ENCODE peak calls at places on chromosomes 7 and 10, in four cellular contexts. O is hepatocyte, W is sigmoid colon, H is body of pancreas. M is an unnamed sample.

GRCh38 chr7:117009705-117010361 is 56.5 kb downstream of the ST7 start:
- DNase-seq in O (no peak), W (no peak), H (no peak), M (no peak)

GRCh38 chr7:43058271-43059066 is 54.0 kb upstream of the HECW1 start:
- DNase-seq in O (no peak), W (no peak), H (no peak), M (no peak)

GRCh38 chr7:66739953-66740301 is 606 bp upstream of the RABGEF1 start:
- DNase-seq in O (no peak), W (no peak), H (peak), M (peak)

GRCh38 chr7:108057951-108058391 is 55.0 kb upstream of the LAMB1 start:
- DNase-seq in O (no peak), W (no peak), H (no peak), M (no peak)

GRCh38 chr10:63887026-63887589 is 365.9 kb downstream of the REEP3 start:
- DNase-seq in O (no peak), W (no peak), H (peak), M (no peak)

GRCh38 chr7:136086712-136087111 is 109.6 kb upstream of the MTPN start:
- DNase-seq in O (peak), W (peak), H (peak), M (peak)

GRCh38 chr7:32611700-32612099 is 116.4 kb downstream of the AVL9 start:
- DNase-seq in O (no peak), W (no peak), H (no peak), M (no peak)

GRCh38 chr7:73428697-73429005 is 4.9 kb upstream of the FZD9 start:
- DNase-seq in O (no peak), W (no peak), H (no peak), M (no peak)

GRCh38 chr10:71191459-71192113 is 20.8 kb upstream of the UNC5B start:
- DNase-seq in O (no peak), W (no peak), H (no peak), M (no peak)

GRCh38 chr7:132548489-132549078 is 27.7 kb downstream of the PLXNA4 start:
- DNase-seq in O (no peak), W (no peak), H (no peak), M (peak)

GRCh38 chr10:30371954-30372353 is 22.9 kb upstream of the MTPAP start:
- DNase-seq in O (no peak), W (no peak), H (no peak), M (no peak)

GRCh38 chr7:73827568-73828106 is 3.2 kb upstream of the CLDN4 start:
- DNase-seq in O (peak), W (no peak), H (peak), M (no peak)

GRCh38 chr10:34954142-34954541 is 136.0 kb downstream of the CUL2 start:
- DNase-seq in O (peak), W (no peak), H (peak), M (no peak)

GRCh38 chr10:13299437-13300287 is at the start of gene PHYH:
- DNase-seq in O (peak), W (peak), H (peak), M (peak)

GRCh38 chr10:6530211-6530840 is 49.8 kb downstream of the PRKCQ start:
- DNase-seq in O (no peak), W (no peak), H (peak), M (no peak)

GRCh38 chr7:151254851-151255250 is 6.4 kb upstream of the SMARCD3 start:
- DNase-seq in O (no peak), W (peak), H (no peak), M (no peak)

GRCh38 chr10:58743466-58744115 is 230.9 kb downstream of the BICC1 start:
- DNase-seq in O (peak), W (no peak), H (no peak), M (peak)

GRCh38 chr7:106070567-106071254 is 41.4 kb downstream of the SYPL1 start:
- DNase-seq in O (no peak), W (no peak), H (no peak), M (no peak)

GRCh38 chr7:130872756-130873448 is 138.9 kb upstream of the KLF14 start:
- DNase-seq in O (no peak), W (no peak), H (no peak), M (no peak)

GRCh38 chr7:128938524-128939074 is 872 bp downstream of the IRF5 start:
- DNase-seq in O (no peak), W (peak), H (no peak), M (no peak)

GRCh38 chr7:87413951-87414381 is 61.5 kb downstream of the ABCB4 start:
- DNase-seq in O (peak), W (no peak), H (no peak), M (no peak)

GRCh38 chr7:123771256-123771655 is 22.5 kb upstream of the WASL start:
- DNase-seq in O (no peak), W (no peak), H (no peak), M (no peak)

GRCh38 chr7:3065724-3066143 is 22.1 kb upstream of the CARD11 start:
- DNase-seq in O (peak), W (no peak), H (peak), M (peak)

GRCh38 chr7:44720301-44720700 is 28.3 kb upstream of the ZMIZ2 start:
- DNase-seq in O (no peak), W (no peak), H (no peak), M (no peak)

GRCh38 chr7:158946771-158947170 is 90.4 kb downstream of the DYNC2I1 start:
- DNase-seq in O (no peak), W (no peak), H (no peak), M (no peak)

GRCh38 chr10:93495654-93496321 is 624 bp upstream of the CEP55 start:
- DNase-seq in O (peak), W (no peak), H (peak), M (no peak)

GRCh38 chr10:1638889-1639418 is 98.4 kb downstream of the ADARB2 start:
- DNase-seq in O (no peak), W (no peak), H (peak), M (no peak)

GRCh38 chr7:102814025-102814471 is 65.2 kb downstream of the FAM185A start:
- DNase-seq in O (no peak), W (no peak), H (no peak), M (peak)

GRCh38 chr10:24958701-24959392 is 6.4 kb upstream of the PRTFDC1 start:
- DNase-seq in O (no peak), W (peak), H (no peak), M (peak)

GRCh38 chr7:140022582-140023211 is 40.1 kb downstream of the PARP12 start:
- DNase-seq in O (no peak), W (no peak), H (peak), M (peak)

GRCh38 chr7:92824901-92825480 is 11.4 kb downstream of the CDK6 start:
- DNase-seq in O (no peak), W (no peak), H (no peak), M (no peak)

GRCh38 chr10:43200538-43201390 is 62.5 kb downstream of the CSGALNACT2 start:
- DNase-seq in O (no peak), W (peak), H (no peak), M (no peak)

GRCh38 chr7:51354897-51355296 is 38.3 kb upstream of the COBL start:
- DNase-seq in O (no peak), W (no peak), H (no peak), M (no peak)
- TF ChIP-seq CTCF in O (no peak), W (no peak), H (no peak), M (no peak)

DNA sequence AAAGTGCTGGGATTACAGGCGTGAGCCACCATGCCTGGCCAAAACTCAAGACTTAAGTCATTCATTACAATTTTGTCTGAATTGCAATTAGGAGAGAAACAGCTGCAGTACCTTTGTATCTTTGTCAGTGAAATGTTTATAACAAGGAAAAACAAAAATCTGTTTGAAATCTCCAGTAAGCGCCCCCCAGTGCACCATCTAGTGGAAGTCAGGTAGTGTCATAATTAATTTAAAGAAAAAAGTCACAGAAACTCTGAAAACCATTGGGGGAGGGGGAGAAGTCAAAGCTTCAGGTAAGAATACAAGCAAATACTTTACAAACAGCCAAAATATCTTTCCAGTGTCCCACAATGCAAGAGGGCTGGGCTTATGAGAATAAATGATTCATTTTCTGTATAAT is 2.8 kb downstream of the MPP7 start:
- DNase-seq in O (no peak), W (no peak), H (peak), M (no peak)
- TF ChIP-seq CTCF in O (no peak), W (peak), H (no peak), M (no peak)

DNA sequence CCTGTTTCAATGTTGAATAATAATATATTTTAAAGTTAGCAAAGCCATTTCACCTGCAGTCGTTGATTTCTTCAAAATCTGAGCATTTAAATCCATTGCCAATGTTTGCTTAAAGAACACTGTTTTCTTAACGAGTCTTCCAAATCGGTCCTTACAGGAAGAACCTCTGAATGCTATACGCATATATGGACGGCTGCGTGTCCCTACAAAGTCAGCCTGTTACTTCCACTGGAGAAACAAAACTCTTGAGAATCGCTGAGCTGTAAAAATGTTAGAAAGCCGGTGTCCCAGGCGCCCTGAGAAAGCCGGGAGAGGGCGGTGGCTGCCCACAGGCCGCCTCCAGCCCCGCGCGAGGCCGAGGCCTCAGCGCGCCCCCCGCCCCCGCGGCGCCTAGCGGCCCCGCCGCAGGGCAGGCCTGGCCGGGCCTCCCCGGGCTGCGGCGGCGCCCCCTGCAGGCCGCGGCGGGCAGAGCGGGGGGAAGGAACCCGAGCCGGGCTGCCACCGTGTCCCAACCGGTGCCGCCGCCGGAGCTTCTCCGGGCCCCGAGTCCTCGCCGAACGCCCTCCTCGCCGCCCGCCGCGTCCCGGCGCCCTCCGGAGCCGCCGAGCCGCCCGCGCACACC is at the start of gene FHIP2A:
- DNase-seq in O (peak), W (peak), H (peak), M (peak)
- TF ChIP-seq CTCF in O (peak), W (no peak), H (peak), M (no peak)

GRCh38 chr10:78520737-78521430 is 487.2 kb downstream of the RPS24 start:
- DNase-seq in O (peak), W (no peak), H (no peak), M (peak)
- TF ChIP-seq CTCF in O (peak), W (no peak), H (no peak), M (peak)

GRCh38 chr7:147492621-147493020 is 1097.9 kb upstream of the C7orf33 start:
- DNase-seq in O (no peak), W (no peak), H (no peak), M (no peak)
- TF ChIP-seq CTCF in O (no peak), W (no peak), H (no peak), M (no peak)

DNA sequence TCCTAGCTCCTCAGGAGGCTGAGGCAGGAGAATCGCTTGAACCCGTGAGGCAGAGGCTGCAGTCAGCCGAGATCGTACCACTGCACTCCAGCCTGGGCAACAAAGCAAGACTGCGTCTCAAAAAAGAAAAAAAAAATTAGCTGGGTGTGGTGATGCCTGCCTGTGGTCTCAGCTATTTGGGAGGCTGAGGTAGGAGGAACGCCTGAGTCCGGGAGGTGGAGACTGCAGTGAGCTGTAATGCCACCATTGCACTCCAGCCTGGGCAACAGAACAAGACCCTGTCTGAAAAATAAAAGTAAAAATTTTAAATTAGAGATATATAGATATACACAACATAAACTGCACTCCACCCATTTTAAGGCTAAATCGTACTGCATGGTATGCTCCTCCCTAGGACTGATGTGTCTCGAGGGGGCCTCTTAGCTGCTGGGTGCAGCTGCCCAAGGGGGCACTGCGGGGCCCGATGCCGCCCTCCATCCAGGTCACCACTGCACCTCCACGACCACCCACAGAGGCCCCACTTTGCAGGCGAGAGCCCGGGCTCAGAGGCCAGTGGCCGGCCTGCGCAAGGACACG is 40.9 kb upstream of the FOXK1 start:
- DNase-seq in O (no peak), W (no peak), H (peak), M (no peak)
- TF ChIP-seq CTCF in O (no peak), W (peak), H (no peak), M (no peak)

DNA sequence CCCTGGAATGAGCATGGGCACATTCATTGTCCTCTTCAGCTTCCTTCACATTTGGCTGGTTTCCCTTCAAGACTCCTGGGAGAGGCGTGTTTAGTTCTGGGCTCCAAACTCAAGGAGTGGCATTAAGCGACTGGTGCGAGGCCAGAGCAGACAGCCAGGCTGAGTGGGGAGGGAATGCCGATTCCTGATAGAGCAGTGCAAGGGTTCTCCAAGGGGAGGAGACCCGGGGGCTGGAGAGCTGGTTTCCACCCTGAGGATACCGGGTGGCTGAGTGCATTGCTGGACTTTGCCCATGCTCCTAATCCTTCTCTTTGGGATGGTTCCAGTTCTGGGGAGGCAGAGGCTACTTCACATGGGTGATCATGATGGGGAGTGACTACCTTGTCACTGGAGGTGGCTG is 372.1 kb downstream of the RPS24 start:
- DNase-seq in O (no peak), W (peak), H (no peak), M (no peak)
- TF ChIP-seq CTCF in O (no peak), W (no peak), H (no peak), M (no peak)